ENCODE peak calls at places on chromosomes 7 and 10, in nine cellular contexts. One of them, this sample, is unnamed.

GRCh38 chr7:129950191-129950940 is 2.4 kb downstream of the UBE2H start:
- DNase-seq in ovary: no peak
- DNase-seq in H54: no peak
- DNase-seq in lower leg skin: no peak
- DNase-seq in endothelial cell of umbilical vein: peak; percentile 52
- DNase-seq in IMR-90: no peak
- DNase-seq in erythroblast: no peak
- DNase-seq in heart left ventricle: no peak
- DNase-seq in breast epithelium: no peak
- DNase-seq in this sample: no peak

GRCh38 chr10:95408148-95408930 is 117.5 kb upstream of the PDLIM1 start:
- DNase-seq in IMR-90: no peak
- DNase-seq in heart left ventricle: no peak
- DNase-seq in endothelial cell of umbilical vein: no peak
- DNase-seq in lower leg skin: peak; percentile 40
- DNase-seq in breast epithelium: no peak
- DNase-seq in H54: no peak
- DNase-seq in erythroblast: no peak
- DNase-seq in ovary: no peak
- DNase-seq in this sample: no peak

GRCh38 chr7:96700516-96700915 is 9.1 kb downstream of the SEM1 start:
- DNase-seq in ovary: no peak
- DNase-seq in H54: no peak
- DNase-seq in erythroblast: no peak
- DNase-seq in heart left ventricle: no peak
- DNase-seq in breast epithelium: no peak
- DNase-seq in IMR-90: no peak
- DNase-seq in endothelial cell of umbilical vein: no peak
- DNase-seq in lower leg skin: no peak
- DNase-seq in this sample: no peak

GRCh38 chr10:47438857-47439474 is 44.9 kb downstream of the ANXA8 start:
- DNase-seq in heart left ventricle: no peak
- DNase-seq in breast epithelium: peak; percentile 57
- DNase-seq in ovary: no peak
- DNase-seq in IMR-90: peak; percentile 74
- DNase-seq in H54: peak; percentile 42
- DNase-seq in erythroblast: peak; percentile 16
- DNase-seq in endothelial cell of umbilical vein: peak; percentile 45
- DNase-seq in lower leg skin: peak; percentile 14
- DNase-seq in this sample: peak; percentile 59

GRCh38 chr10:102988404-102989314 is 70.6 kb downstream of the CNNM2 start:
- DNase-seq in endothelial cell of umbilical vein: no peak
- DNase-seq in heart left ventricle: no peak
- DNase-seq in ovary: no peak
- DNase-seq in lower leg skin: no peak
- DNase-seq in H54: no peak
- DNase-seq in erythroblast: peak; percentile 95
- DNase-seq in breast epithelium: no peak
- DNase-seq in IMR-90: peak; percentile 94
- DNase-seq in this sample: no peak

GRCh38 chr7:46652317-46652716 is 731.2 kb upstream of the IGFBP3 start:
- DNase-seq in heart left ventricle: no peak
- DNase-seq in ovary: no peak
- DNase-seq in erythroblast: no peak
- DNase-seq in H54: no peak
- DNase-seq in lower leg skin: no peak
- DNase-seq in IMR-90: no peak
- DNase-seq in breast epithelium: no peak
- DNase-seq in endothelial cell of umbilical vein: no peak
- DNase-seq in this sample: no peak

GRCh38 chr10:45514283-45515270 is 140.6 kb downstream of the ALOX5 start:
- DNase-seq in IMR-90: peak; percentile 43
- DNase-seq in H54: no peak
- DNase-seq in heart left ventricle: no peak
- DNase-seq in endothelial cell of umbilical vein: no peak
- DNase-seq in breast epithelium: no peak
- DNase-seq in lower leg skin: no peak
- DNase-seq in ovary: no peak
- DNase-seq in erythroblast: no peak
- DNase-seq in this sample: peak; percentile 51

GRCh38 chr7:151794508-151795167 is 82.3 kb downstream of the PRKAG2 start:
- DNase-seq in lower leg skin: no peak
- DNase-seq in ovary: no peak
- DNase-seq in erythroblast: no peak
- DNase-seq in endothelial cell of umbilical vein: no peak
- DNase-seq in breast epithelium: no peak
- DNase-seq in heart left ventricle: no peak
- DNase-seq in IMR-90: peak; percentile 10
- DNase-seq in H54: no peak
- DNase-seq in this sample: no peak

GRCh38 chr10:510415-510881 is 179.0 kb downstream of the DIP2C start:
- DNase-seq in lower leg skin: no peak
- DNase-seq in IMR-90: peak; percentile 16
- DNase-seq in H54: no peak
- DNase-seq in heart left ventricle: no peak
- DNase-seq in endothelial cell of umbilical vein: no peak
- DNase-seq in erythroblast: no peak
- DNase-seq in breast epithelium: no peak
- DNase-seq in ovary: peak; percentile 20
- DNase-seq in this sample: peak; percentile 75

GRCh38 chr7:81725003-81725402 is 44.8 kb downstream of the HGF start:
- DNase-seq in IMR-90: peak; percentile 77
- DNase-seq in H54: no peak
- DNase-seq in erythroblast: peak; percentile 10
- DNase-seq in endothelial cell of umbilical vein: no peak
- DNase-seq in lower leg skin: no peak
- DNase-seq in breast epithelium: no peak
- DNase-seq in ovary: no peak
- DNase-seq in heart left ventricle: no peak
- DNase-seq in this sample: no peak

GRCh38 chr7:106063692-106064091 is 48.4 kb downstream of the SYPL1 start:
- DNase-seq in IMR-90: no peak
- DNase-seq in erythroblast: no peak
- DNase-seq in heart left ventricle: no peak
- DNase-seq in ovary: no peak
- DNase-seq in breast epithelium: no peak
- DNase-seq in H54: no peak
- DNase-seq in lower leg skin: peak; percentile 6
- DNase-seq in endothelial cell of umbilical vein: no peak
- DNase-seq in this sample: no peak

GRCh38 chr10:130326954-130327353 is 190.8 kb downstream of the GLRX3 start:
- DNase-seq in ovary: no peak
- DNase-seq in H54: no peak
- DNase-seq in heart left ventricle: no peak
- DNase-seq in breast epithelium: no peak
- DNase-seq in erythroblast: no peak
- DNase-seq in IMR-90: no peak
- DNase-seq in endothelial cell of umbilical vein: no peak
- DNase-seq in lower leg skin: no peak
- DNase-seq in this sample: peak; percentile 1

GRCh38 chr7:101691822-101692384 is 62.8 kb upstream of the MYL10 start:
- DNase-seq in erythroblast: no peak
- DNase-seq in H54: no peak
- DNase-seq in IMR-90: no peak
- DNase-seq in heart left ventricle: no peak
- DNase-seq in ovary: no peak
- DNase-seq in breast epithelium: no peak
- DNase-seq in endothelial cell of umbilical vein: no peak
- DNase-seq in lower leg skin: no peak
- DNase-seq in this sample: no peak

GRCh38 chr10:102300289-102300843 is 55.0 kb downstream of the GBF1 start:
- DNase-seq in endothelial cell of umbilical vein: peak; percentile 87
- DNase-seq in breast epithelium: no peak
- DNase-seq in heart left ventricle: no peak
- DNase-seq in IMR-90: peak; percentile 91
- DNase-seq in lower leg skin: no peak
- DNase-seq in ovary: no peak
- DNase-seq in erythroblast: no peak
- DNase-seq in H54: peak; percentile 33
- DNase-seq in this sample: no peak

GRCh38 chr7:128885370-128886187 is 22.9 kb downstream of the ATP6V1F start:
- DNase-seq in lower leg skin: no peak
- DNase-seq in heart left ventricle: no peak
- DNase-seq in H54: no peak
- DNase-seq in endothelial cell of umbilical vein: no peak
- DNase-seq in breast epithelium: no peak
- DNase-seq in IMR-90: no peak
- DNase-seq in erythroblast: no peak
- DNase-seq in ovary: no peak
- DNase-seq in this sample: no peak

GRCh38 chr7:77258014-77258413 is 58.4 kb upstream of the FGL2 start:
- DNase-seq in erythroblast: no peak
- DNase-seq in ovary: no peak
- DNase-seq in lower leg skin: no peak
- DNase-seq in breast epithelium: no peak
- DNase-seq in endothelial cell of umbilical vein: no peak
- DNase-seq in IMR-90: peak; percentile 78
- DNase-seq in H54: no peak
- DNase-seq in heart left ventricle: no peak
- DNase-seq in this sample: no peak

GRCh38 chr10:50536617-50537252 is 87.0 kb downstream of the SGMS1 start:
- DNase-seq in erythroblast: no peak
- DNase-seq in heart left ventricle: no peak
- DNase-seq in IMR-90: peak; percentile 65
- DNase-seq in lower leg skin: no peak
- DNase-seq in H54: no peak
- DNase-seq in breast epithelium: no peak
- DNase-seq in endothelial cell of umbilical vein: peak; percentile 59
- DNase-seq in ovary: no peak
- DNase-seq in this sample: no peak

GRCh38 chr7:113890326-113891030 is 28.3 kb downstream of the PPP1R3A start:
- DNase-seq in endothelial cell of umbilical vein: no peak
- DNase-seq in breast epithelium: no peak
- DNase-seq in erythroblast: no peak
- DNase-seq in lower leg skin: no peak
- DNase-seq in IMR-90: peak; percentile 47
- DNase-seq in ovary: no peak
- DNase-seq in H54: no peak
- DNase-seq in heart left ventricle: no peak
- DNase-seq in this sample: no peak

GRCh38 chr7:2645274-2645868 is 13.6 kb downstream of the TTYH3 start:
- DNase-seq in lower leg skin: no peak
- DNase-seq in H54: no peak
- DNase-seq in IMR-90: no peak
- DNase-seq in erythroblast: no peak
- DNase-seq in breast epithelium: no peak
- DNase-seq in ovary: no peak
- DNase-seq in endothelial cell of umbilical vein: no peak
- DNase-seq in heart left ventricle: no peak
- DNase-seq in this sample: no peak
- TF ChIP-seq POLR2A in lower leg skin: no peak
- TF ChIP-seq POLR2A in H54: no peak
- TF ChIP-seq POLR2A in IMR-90: no peak
- TF ChIP-seq POLR2A in erythroblast: no peak
- TF ChIP-seq POLR2A in breast epithelium: no peak
- TF ChIP-seq POLR2A in ovary: no peak
- TF ChIP-seq POLR2A in endothelial cell of umbilical vein: no peak
- TF ChIP-seq POLR2A in heart left ventricle: no peak
- TF ChIP-seq POLR2A in this sample: no peak

DNA sequence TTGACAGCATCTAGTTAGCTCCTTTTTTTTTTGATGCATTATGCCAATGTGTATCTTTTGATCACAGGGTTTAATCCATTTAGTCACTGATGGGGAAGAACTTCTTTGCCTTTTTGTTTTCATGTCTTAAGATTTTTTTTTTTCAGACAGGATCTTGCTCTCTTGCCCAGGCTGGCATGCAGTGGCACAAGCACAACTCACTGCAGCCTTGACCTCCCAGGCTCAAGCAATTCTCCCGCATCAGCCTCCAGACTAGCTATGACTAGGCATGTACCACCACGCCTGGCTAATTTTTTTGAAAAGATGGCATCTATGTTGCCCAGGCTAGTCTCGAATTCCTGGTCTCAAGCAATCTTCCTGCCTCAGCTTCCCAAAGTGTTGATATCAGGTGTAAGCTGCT is 46.4 kb upstream of the PLA2G12B start:
- DNase-seq in H54: no peak
- DNase-seq in erythroblast: no peak
- DNase-seq in endothelial cell of umbilical vein: no peak
- DNase-seq in ovary: no peak
- DNase-seq in heart left ventricle: no peak
- DNase-seq in breast epithelium: no peak
- DNase-seq in lower leg skin: no peak
- DNase-seq in IMR-90: no peak
- DNase-seq in this sample: no peak
- TF ChIP-seq POLR2A in H54: no peak
- TF ChIP-seq POLR2A in erythroblast: no peak
- TF ChIP-seq POLR2A in endothelial cell of umbilical vein: no peak
- TF ChIP-seq POLR2A in ovary: no peak
- TF ChIP-seq POLR2A in heart left ventricle: no peak
- TF ChIP-seq POLR2A in breast epithelium: no peak
- TF ChIP-seq POLR2A in lower leg skin: no peak
- TF ChIP-seq POLR2A in IMR-90: no peak
- TF ChIP-seq POLR2A in this sample: no peak

DNA sequence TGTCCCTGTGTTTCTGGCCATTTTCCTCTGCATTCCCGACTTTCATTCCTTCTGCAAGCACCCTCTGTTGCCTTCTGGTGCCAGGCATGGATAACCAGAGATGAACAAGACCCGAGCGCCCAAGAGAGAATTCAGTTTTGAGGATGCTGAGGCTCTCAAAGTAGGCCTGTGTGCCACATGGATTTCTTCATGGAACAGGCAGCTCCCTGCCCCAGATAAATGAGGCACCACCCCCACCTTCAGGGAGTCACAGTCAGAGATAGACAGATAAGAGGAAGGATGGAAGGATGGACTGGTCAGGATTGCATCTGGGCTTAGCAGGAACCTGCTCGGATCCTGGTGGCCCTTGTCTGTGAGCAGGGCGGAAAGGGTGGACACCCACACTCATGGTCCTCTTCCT is 49.4 kb downstream of the ADCYAP1R1 start:
- DNase-seq in H54: no peak
- DNase-seq in ovary: no peak
- DNase-seq in lower leg skin: no peak
- DNase-seq in erythroblast: no peak
- DNase-seq in endothelial cell of umbilical vein: no peak
- DNase-seq in IMR-90: no peak
- DNase-seq in breast epithelium: no peak
- DNase-seq in heart left ventricle: no peak
- DNase-seq in this sample: no peak
- TF ChIP-seq POLR2A in H54: no peak
- TF ChIP-seq POLR2A in ovary: no peak
- TF ChIP-seq POLR2A in lower leg skin: no peak
- TF ChIP-seq POLR2A in erythroblast: no peak
- TF ChIP-seq POLR2A in endothelial cell of umbilical vein: no peak
- TF ChIP-seq POLR2A in IMR-90: no peak
- TF ChIP-seq POLR2A in breast epithelium: no peak
- TF ChIP-seq POLR2A in heart left ventricle: no peak
- TF ChIP-seq POLR2A in this sample: no peak

DNA sequence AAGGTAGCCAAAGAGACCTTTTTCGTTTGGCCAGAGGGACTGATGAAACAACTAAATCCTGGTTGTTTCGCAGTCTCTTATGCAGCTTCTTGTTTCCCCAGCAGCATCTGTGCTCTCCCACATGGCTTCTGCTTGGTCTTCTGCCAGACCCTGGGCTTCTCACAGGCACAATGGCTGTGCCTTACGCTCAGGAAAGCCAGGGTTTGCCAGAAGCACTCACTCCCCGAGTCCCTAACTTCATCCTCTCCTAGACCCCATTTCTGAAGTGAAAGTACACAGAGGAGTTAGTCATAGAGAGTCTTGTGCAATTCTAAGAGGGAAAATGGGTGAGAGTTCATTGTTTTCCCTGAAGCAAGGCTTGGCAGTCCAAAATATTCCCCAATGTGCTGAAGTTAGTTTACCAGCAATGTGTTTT is 121.7 kb downstream of the EVX1 start:
- DNase-seq in endothelial cell of umbilical vein: no peak
- DNase-seq in H54: no peak
- DNase-seq in lower leg skin: peak; percentile 51
- DNase-seq in breast epithelium: no peak
- DNase-seq in IMR-90: peak; percentile 69
- DNase-seq in ovary: peak; percentile 74
- DNase-seq in heart left ventricle: peak; percentile 26
- DNase-seq in erythroblast: no peak
- DNase-seq in this sample: peak; percentile 12
- TF ChIP-seq POLR2A in endothelial cell of umbilical vein: no peak
- TF ChIP-seq POLR2A in H54: no peak
- TF ChIP-seq POLR2A in lower leg skin: no peak
- TF ChIP-seq POLR2A in breast epithelium: no peak
- TF ChIP-seq POLR2A in IMR-90: no peak
- TF ChIP-seq POLR2A in ovary: peak; percentile 49
- TF ChIP-seq POLR2A in heart left ventricle: no peak
- TF ChIP-seq POLR2A in erythroblast: no peak
- TF ChIP-seq POLR2A in this sample: no peak